ENCODE peak calls at places on chromosomes 6 and 20, in six cellular contexts. One of them, this sample, is unnamed.

GRCh38 chr6:16150098-16150497 is 21.2 kb downstream of the MYLIP start:
- DNase-seq in activated CD4-positive, alpha-beta T cell treated with anti-CD3 and anti-CD28 coated beads, Interleukin-2, amount 50 U/mL, for 4 hours: no peak
- DNase-seq in NCI-H1694: no peak
- DNase-seq in amygdala: no peak
- DNase-seq in uterus: no peak
- DNase-seq in mucosa of gallbladder: no peak
- DNase-seq in this sample: no peak

GRCh38 chr6:21898107-21898796 is 304.7 kb downstream of the SOX4 start:
- DNase-seq in activated CD4-positive, alpha-beta T cell treated with anti-CD3 and anti-CD28 coated beads, Interleukin-2, amount 50 U/mL, for 4 hours: no peak
- DNase-seq in NCI-H1694: no peak
- DNase-seq in amygdala: no peak
- DNase-seq in uterus: no peak
- DNase-seq in mucosa of gallbladder: no peak
- DNase-seq in this sample: no peak

GRCh38 chr6:169289671-169290408 is 36.2 kb upstream of the THBS2 start:
- DNase-seq in activated CD4-positive, alpha-beta T cell treated with anti-CD3 and anti-CD28 coated beads, Interleukin-2, amount 50 U/mL, for 4 hours: no peak
- DNase-seq in NCI-H1694: no peak
- DNase-seq in amygdala: no peak
- DNase-seq in uterus: peak
- DNase-seq in mucosa of gallbladder: no peak
- DNase-seq in this sample: no peak

GRCh38 chr20:35711588-35712209 is 12.5 kb downstream of the ROMO1 start:
- DNase-seq in activated CD4-positive, alpha-beta T cell treated with anti-CD3 and anti-CD28 coated beads, Interleukin-2, amount 50 U/mL, for 4 hours: no peak
- DNase-seq in NCI-H1694: no peak
- DNase-seq in amygdala: no peak
- DNase-seq in uterus: no peak
- DNase-seq in mucosa of gallbladder: no peak
- DNase-seq in this sample: no peak

GRCh38 chr6:104589940-104590339 is 269.8 kb downstream of the HACE1 start:
- DNase-seq in activated CD4-positive, alpha-beta T cell treated with anti-CD3 and anti-CD28 coated beads, Interleukin-2, amount 50 U/mL, for 4 hours: no peak
- DNase-seq in NCI-H1694: no peak
- DNase-seq in amygdala: no peak
- DNase-seq in uterus: no peak
- DNase-seq in mucosa of gallbladder: no peak
- DNase-seq in this sample: no peak

GRCh38 chr20:58893355-58894151 is 41.0 kb downstream of the GNAS start:
- DNase-seq in activated CD4-positive, alpha-beta T cell treated with anti-CD3 and anti-CD28 coated beads, Interleukin-2, amount 50 U/mL, for 4 hours: peak
- DNase-seq in NCI-H1694: no peak
- DNase-seq in amygdala: no peak
- DNase-seq in uterus: no peak
- DNase-seq in mucosa of gallbladder: no peak
- DNase-seq in this sample: no peak

GRCh38 chr6:143513410-143513809 is 1.9 kb upstream of the FUCA2 start:
- DNase-seq in activated CD4-positive, alpha-beta T cell treated with anti-CD3 and anti-CD28 coated beads, Interleukin-2, amount 50 U/mL, for 4 hours: peak
- DNase-seq in NCI-H1694: no peak
- DNase-seq in amygdala: no peak
- DNase-seq in uterus: no peak
- DNase-seq in mucosa of gallbladder: no peak
- DNase-seq in this sample: no peak

GRCh38 chr6:26053929-26054658 is 33.1 kb upstream of the HFE start:
- DNase-seq in activated CD4-positive, alpha-beta T cell treated with anti-CD3 and anti-CD28 coated beads, Interleukin-2, amount 50 U/mL, for 4 hours: no peak
- DNase-seq in NCI-H1694: no peak
- DNase-seq in amygdala: no peak
- DNase-seq in uterus: no peak
- DNase-seq in mucosa of gallbladder: no peak
- DNase-seq in this sample: no peak

GRCh38 chr20:33444797-33445560 is 1.4 kb upstream of the SNTA1 start:
- DNase-seq in activated CD4-positive, alpha-beta T cell treated with anti-CD3 and anti-CD28 coated beads, Interleukin-2, amount 50 U/mL, for 4 hours: peak
- DNase-seq in NCI-H1694: no peak
- DNase-seq in amygdala: no peak
- DNase-seq in uterus: no peak
- DNase-seq in mucosa of gallbladder: no peak
- DNase-seq in this sample: no peak

GRCh38 chr6:75524322-75524972 is 30.8 kb upstream of the FILIP1 start:
- DNase-seq in activated CD4-positive, alpha-beta T cell treated with anti-CD3 and anti-CD28 coated beads, Interleukin-2, amount 50 U/mL, for 4 hours: no peak
- DNase-seq in NCI-H1694: no peak
- DNase-seq in amygdala: no peak
- DNase-seq in uterus: no peak
- DNase-seq in mucosa of gallbladder: peak
- DNase-seq in this sample: no peak

GRCh38 chr6:117947234-117947633 is 40.2 kb downstream of the SLC35F1 start:
- DNase-seq in activated CD4-positive, alpha-beta T cell treated with anti-CD3 and anti-CD28 coated beads, Interleukin-2, amount 50 U/mL, for 4 hours: no peak
- DNase-seq in NCI-H1694: no peak
- DNase-seq in amygdala: no peak
- DNase-seq in uterus: no peak
- DNase-seq in mucosa of gallbladder: no peak
- DNase-seq in this sample: no peak

GRCh38 chr20:11403711-11404110 is 514.0 kb upstream of the BTBD3 start:
- DNase-seq in activated CD4-positive, alpha-beta T cell treated with anti-CD3 and anti-CD28 coated beads, Interleukin-2, amount 50 U/mL, for 4 hours: no peak
- DNase-seq in NCI-H1694: no peak
- DNase-seq in amygdala: no peak
- DNase-seq in uterus: peak
- DNase-seq in mucosa of gallbladder: no peak
- DNase-seq in this sample: no peak

GRCh38 chr20:61922411-61922810 is 143.3 kb downstream of the TAF4 start:
- DNase-seq in activated CD4-positive, alpha-beta T cell treated with anti-CD3 and anti-CD28 coated beads, Interleukin-2, amount 50 U/mL, for 4 hours: no peak
- DNase-seq in NCI-H1694: no peak
- DNase-seq in amygdala: no peak
- DNase-seq in uterus: no peak
- DNase-seq in mucosa of gallbladder: no peak
- DNase-seq in this sample: no peak

GRCh38 chr20:2066461-2067122 is 35.0 kb upstream of the STK35 start:
- DNase-seq in activated CD4-positive, alpha-beta T cell treated with anti-CD3 and anti-CD28 coated beads, Interleukin-2, amount 50 U/mL, for 4 hours: no peak
- DNase-seq in NCI-H1694: no peak
- DNase-seq in amygdala: no peak
- DNase-seq in uterus: no peak
- DNase-seq in mucosa of gallbladder: no peak
- DNase-seq in this sample: no peak

GRCh38 chr20:41214666-41215065 is 77.3 kb downstream of the PLCG1 start:
- DNase-seq in activated CD4-positive, alpha-beta T cell treated with anti-CD3 and anti-CD28 coated beads, Interleukin-2, amount 50 U/mL, for 4 hours: no peak
- DNase-seq in NCI-H1694: no peak
- DNase-seq in amygdala: no peak
- DNase-seq in uterus: no peak
- DNase-seq in mucosa of gallbladder: no peak
- DNase-seq in this sample: no peak

GRCh38 chr6:92132446-92132845 is 1286.9 kb downstream of the EPHA7 start:
- DNase-seq in activated CD4-positive, alpha-beta T cell treated with anti-CD3 and anti-CD28 coated beads, Interleukin-2, amount 50 U/mL, for 4 hours: no peak
- DNase-seq in NCI-H1694: no peak
- DNase-seq in amygdala: no peak
- DNase-seq in uterus: no peak
- DNase-seq in mucosa of gallbladder: no peak
- DNase-seq in this sample: no peak

GRCh38 chr6:13873288-13874190 is 51.2 kb upstream of the RNF182 start:
- DNase-seq in activated CD4-positive, alpha-beta T cell treated with anti-CD3 and anti-CD28 coated beads, Interleukin-2, amount 50 U/mL, for 4 hours: peak
- DNase-seq in NCI-H1694: no peak
- DNase-seq in amygdala: no peak
- DNase-seq in uterus: peak
- DNase-seq in mucosa of gallbladder: peak
- DNase-seq in this sample: peak

GRCh38 chr20:25285091-25285647 is 37.3 kb downstream of the PYGB start:
- DNase-seq in activated CD4-positive, alpha-beta T cell treated with anti-CD3 and anti-CD28 coated beads, Interleukin-2, amount 50 U/mL, for 4 hours: no peak
- DNase-seq in NCI-H1694: peak
- DNase-seq in amygdala: no peak
- DNase-seq in uterus: peak
- DNase-seq in mucosa of gallbladder: no peak
- DNase-seq in this sample: peak

GRCh38 chr6:107292570-107293285 is 166.6 kb downstream of the PDSS2 start:
- DNase-seq in activated CD4-positive, alpha-beta T cell treated with anti-CD3 and anti-CD28 coated beads, Interleukin-2, amount 50 U/mL, for 4 hours: no peak
- DNase-seq in NCI-H1694: no peak
- DNase-seq in amygdala: no peak
- DNase-seq in uterus: no peak
- DNase-seq in mucosa of gallbladder: no peak
- DNase-seq in this sample: no peak